ENCODE peak calls at places on chromosomes 16 and 17, in seven cellular contexts. B is mesothelial cell of epicardium; L is caudate nucleus; C is stimulated activated CD8-positive, alpha-beta memory T cell treated with anti-CD3 and anti-CD28 coated beads, Interleukin-15, amount 100 ng/mL, for 1 hour; Y is stimulated activated naive CD8-positive, alpha-beta T cell treated with anti-CD3 and anti-CD28 coated beads, Interleukin-15, Interleukin-2, amounts not matched to agents 100 U/mL and 50 U/mL, for 24 hours; K is occipital lobe; D is left cardiac atrium. Q is an unnamed sample.

GRCh38 chr17:72682597-72682996 is 409.9 kb downstream of the SLC39A11 start:
- DNase-seq in D (no peak), L (no peak), Y (no peak), B (no peak), C (no peak), K (no peak), Q (no peak)

GRCh38 chr17:51032850-51033249 is 87.8 kb downstream of the SPAG9 start:
- DNase-seq in Y (no peak), B (no peak), K (no peak), D (no peak), C (no peak), L (no peak), Q (no peak)

GRCh38 chr17:82661717-82662683 is 13.8 kb upstream of the WDR45B start:
- DNase-seq in K (no peak), L (no peak), C (no peak), D (no peak), Y (no peak), B (no peak), Q (no peak)

GRCh38 chr17:77577491-77577890 is 381.0 kb upstream of the TNRC6C start:
- DNase-seq in D (no peak), C (no peak), Y (no peak), L (no peak), K (no peak), B (no peak), Q (no peak)

GRCh38 chr17:46964315-46965265 is 14.5 kb downstream of the RPRML start:
- DNase-seq in L (no peak), K (no peak), B (no peak), Y (no peak), D (no peak), C (no peak), Q (peak)

GRCh38 chr16:46954562-46954961 is 18.9 kb downstream of the DNAJA2 start:
- DNase-seq in K (no peak), C (no peak), B (no peak), D (no peak), Y (no peak), L (no peak), Q (no peak)

GRCh38 chr17:14337596-14338079 is 36.8 kb downstream of the HS3ST3B1 start:
- DNase-seq in K (no peak), Y (peak), L (no peak), D (no peak), B (no peak), C (no peak), Q (no peak)

GRCh38 chr16:51151951-51152663 is 1.0 kb upstream of the SALL1 start:
- DNase-seq in K (peak), D (peak), C (no peak), L (peak), Y (no peak), B (no peak), Q (peak)

GRCh38 chr16:51556694-51557327 is 405.7 kb upstream of the SALL1 start:
- DNase-seq in B (no peak), Y (no peak), C (no peak), D (no peak), L (no peak), K (no peak), Q (no peak)

GRCh38 chr16:70632273-70632672 is 14.1 kb upstream of the IL34 start:
- DNase-seq in B (no peak), Y (no peak), D (no peak), K (no peak), C (no peak), L (no peak), Q (no peak)

GRCh38 chr17:82441686-82442487 is 8.7 kb downstream of the CYBC1 start:
- DNase-seq in B (no peak), K (no peak), Y (no peak), L (no peak), C (no peak), D (no peak), Q (no peak)

GRCh38 chr17:29085223-29085622 is 42.3 kb downstream of the PIPOX start:
- DNase-seq in B (no peak), C (no peak), L (no peak), Y (no peak), K (no peak), D (no peak), Q (no peak)

GRCh38 chr17:57946798-57947358 is 8.3 kb downstream of the CUEDC1 start:
- DNase-seq in C (no peak), L (no peak), K (peak), D (no peak), Y (peak), B (no peak), Q (no peak)

GRCh38 chr17:1643293-1643998 is 2.1 kb downstream of the SCARF1 start:
- DNase-seq in C (no peak), L (peak), K (no peak), D (no peak), Y (peak), B (peak), Q (peak)

GRCh38 chr17:39753514-39754160 is 15.9 kb downstream of the GRB7 start:
- DNase-seq in L (no peak), C (no peak), D (peak), Y (peak), B (no peak), K (no peak), Q (peak)

GRCh38 chr16:17227278-17227677 is 243.5 kb downstream of the XYLT1 start:
- DNase-seq in Y (no peak), K (no peak), B (no peak), D (no peak), C (no peak), L (no peak), Q (no peak)

GRCh38 chr16:86071611-86072240 is 172.8 kb downstream of the IRF8 start:
- DNase-seq in D (no peak), Y (no peak), K (no peak), L (no peak), B (no peak), C (no peak), Q (no peak)

GRCh38 chr17:77365584-77366186 is 224.9 kb downstream of the SEC14L1 start:
- DNase-seq in D (peak), L (no peak), Y (no peak), C (no peak), B (no peak), K (peak), Q (no peak)

GRCh38 chr17:67290994-67291362 is 46.0 kb upstream of the HELZ start:
- DNase-seq in K (no peak), D (no peak), L (no peak), C (no peak), B (no peak), Y (no peak), Q (no peak)

GRCh38 chr16:77807-78443 is at the start of gene MPG:
- DNase-seq in D (peak), K (peak), Y (peak), C (peak), B (peak), L (peak), Q (peak)

GRCh38 chr16:64276646-64277045 is 845.2 kb downstream of the CDH11 start:
- DNase-seq in D (no peak), C (no peak), L (no peak), B (no peak), Y (no peak), K (no peak), Q (no peak)

GRCh38 chr16:56869513-56870270 is 4.7 kb downstream of the SLC12A3 start:
- DNase-seq in C (no peak), B (no peak), L (no peak), D (no peak), K (no peak), Y (peak), Q (peak)

GRCh38 chr17:4442582-4442981 is 8.8 kb downstream of the SPNS3 start:
- DNase-seq in C (no peak), Y (no peak), B (no peak), D (no peak), K (no peak), L (no peak), Q (no peak)

GRCh38 chr16:88649924-88650748 is 717 bp downstream of the CYBA start:
- DNase-seq in K (no peak), L (no peak), B (no peak), C (no peak), Y (peak), D (peak), Q (no peak)

GRCh38 chr17:81035389-81036127 is 607 bp downstream of the BAIAP2 start:
- DNase-seq in L (no peak), B (no peak), C (no peak), K (no peak), D (no peak), Y (peak), Q (no peak)

GRCh38 chr16:1696863-1697262 is 9.1 kb upstream of the MAPK8IP3 start:
- DNase-seq in C (no peak), K (no peak), Y (no peak), D (no peak), L (no peak), B (no peak), Q (no peak)

GRCh38 chr17:72665841-72666518 is 426.5 kb downstream of the SLC39A11 start:
- DNase-seq in B (no peak), C (no peak), D (no peak), L (no peak), K (no peak), Y (no peak), Q (no peak)

GRCh38 chr17:17091856-17092756 is 49.8 kb downstream of the MPRIP start:
- DNase-seq in Y (no peak), L (no peak), B (no peak), K (no peak), D (peak), C (no peak), Q (no peak)

GRCh38 chr17:31521632-31522283 is 130.3 kb downstream of the RAB11FIP4 start:
- DNase-seq in B (no peak), L (no peak), D (no peak), C (no peak), Y (no peak), K (no peak), Q (no peak)

GRCh38 chr16:5852151-5852550 is 754.6 kb upstream of the EEF2KMT start:
- DNase-seq in C (no peak), Y (no peak), L (no peak), B (no peak), D (no peak), K (no peak), Q (no peak)

GRCh38 chr17:77737442-77738265 is 220.8 kb upstream of the TNRC6C start:
- DNase-seq in C (no peak), B (no peak), Y (no peak), K (no peak), D (no peak), L (no peak), Q (no peak)

GRCh38 chr16:10314811-10315210 is 71.0 kb upstream of the ATF7IP2 start:
- DNase-seq in Y (no peak), D (no peak), L (no peak), B (no peak), K (no peak), C (no peak), Q (no peak)

GRCh38 chr16:23668873-23669272 is 9.8 kb upstream of the PLK1 start:
- DNase-seq in K (no peak), B (no peak), D (no peak), C (no peak), L (no peak), Y (no peak), Q (no peak)

GRCh38 chr16:55301385-55302008 is 22.5 kb upstream of the IRX6 start:
- DNase-seq in K (no peak), C (no peak), L (no peak), Y (no peak), D (no peak), B (no peak), Q (no peak)